ENCODE peak calls at places on chromosomes 1 and 21, in nine cellular contexts. S is colonic mucosa; F is adrenal gland; P is A549; U is activated CD4-positive, alpha-beta memory T cell treated with anti-CD3 and anti-CD28 coated beads, Interleukin-2, amount 10 ng/mL, durations not matched to agents 7 days and 5 days; W is NCI-H1092 treated with DMSO at 0.1 percent for 48 hours; X is EH; Q is AML-193; D is lower leg skin. K is an unnamed sample.

GRCh38 chr1:10082785-10083479 is 50.2 kb downstream of the UBE4B start:
- DNase-seq in S (no peak), F (no peak), P (no peak), U (no peak), W (no peak), X (peak; percentile 88), Q (no peak), D (no peak), K (no peak)

GRCh38 chr1:202416641-202417040 is 68.1 kb downstream of the PPP1R12B start:
- DNase-seq in S (no peak), F (no peak), P (no peak), U (no peak), W (no peak), X (peak; percentile 39), Q (no peak), D (no peak), K (no peak)

GRCh38 chr1:91884459-91885290 is 1.3 kb downstream of the TGFBR3 start:
- DNase-seq in S (peak; percentile 33), F (peak; percentile 65), P (no peak), U (peak; percentile 52), W (peak; percentile 13), X (peak; percentile 36), Q (peak; percentile 8), D (no peak), K (no peak)

GRCh38 chr1:119542492-119542946 is 35.5 kb downstream of the HSD3B1 start:
- DNase-seq in S (no peak), F (no peak), P (no peak), U (no peak), W (no peak), X (peak; percentile 1), Q (no peak), D (no peak), K (no peak)

GRCh38 chr1:214715126-214715525 is 112.1 kb downstream of the CENPF start:
- DNase-seq in S (no peak), F (no peak), P (no peak), U (no peak), W (no peak), X (no peak), Q (no peak), D (no peak), K (no peak)

GRCh38 chr1:203464743-203465142 is 10.9 kb upstream of the PRELP start:
- DNase-seq in S (no peak), F (no peak), P (no peak), U (no peak), W (no peak), X (no peak), Q (no peak), D (peak; percentile 83), K (no peak)

GRCh38 chr21:33026878-33027400 is 1.2 kb downstream of the OLIG2 start:
- DNase-seq in S (no peak), F (no peak), P (no peak), U (no peak), W (no peak), X (no peak), Q (no peak), D (peak; percentile 69), K (no peak)

GRCh38 chr1:203663294-203663693 is 36.7 kb downstream of the ATP2B4 start:
- DNase-seq in S (no peak), F (no peak), P (peak; percentile 31), U (no peak), W (no peak), X (peak; percentile 95), Q (no peak), D (no peak), K (no peak)

GRCh38 chr1:24914226-24915069 is 15.6 kb downstream of the RUNX3 start:
- DNase-seq in S (no peak), F (no peak), P (no peak), U (no peak), W (no peak), X (peak; percentile 79), Q (no peak), D (no peak), K (no peak)

GRCh38 chr1:113452921-113453770 is 62.8 kb downstream of the MAGI3 start:
- DNase-seq in S (peak; percentile 26), F (no peak), P (no peak), U (no peak), W (peak; percentile 84), X (peak; percentile 43), Q (peak; percentile 39), D (no peak), K (no peak)

GRCh38 chr1:66607458-66607857 is 73.5 kb downstream of the SGIP1 start:
- DNase-seq in S (no peak), F (no peak), P (no peak), U (no peak), W (no peak), X (no peak), Q (no peak), D (no peak), K (no peak)

K was measured in GM19239.